ENCODE peak calls at places on chromosome 16, in five cellular contexts. C, H, P, M and N are unnamed samples.

GRCh38 chr16:16867994-16868393 is 489.1 kb downstream of the NPIPA7 start:
- DNase-seq in C (no peak), H (no peak), P (no peak), M (no peak), N (no peak)

GRCh38 chr16:29899516-29900101 is at the start of gene SEZ6L2:
- DNase-seq in C (no peak), H (peak; percentile 89), P (no peak), M (peak; percentile 83), N (peak; percentile 92)

GRCh38 chr16:30367349-30368009 is 2.8 kb downstream of the TBC1D10B start:
- DNase-seq in C (no peak), H (no peak), P (no peak), M (no peak), N (no peak)

GRCh38 chr16:30430428-30430970 is 669 bp upstream of the DCTPP1 start:
- DNase-seq in C (peak; percentile 33), H (no peak), P (no peak), M (no peak), N (no peak)

GRCh38 chr16:87140211-87141200 is 176.7 kb downstream of the C16orf95 start:
- DNase-seq in C (no peak), H (no peak), P (no peak), M (no peak), N (no peak)

GRCh38 chr16:23435500-23435899 is 17.5 kb downstream of the COG7 start:
- DNase-seq in C (peak; percentile 29), H (peak; percentile 68), P (no peak), M (peak; percentile 65), N (peak; percentile 46)

GRCh38 chr16:69839798-69840409 is 77.8 kb downstream of the WWP2 start:
- DNase-seq in C (no peak), H (peak; percentile 76), P (no peak), M (peak; percentile 87), N (no peak)

GRCh38 chr16:49560018-49560830 is 186.6 kb downstream of the C16orf78 start:
- DNase-seq in C (peak; percentile 41), H (no peak), P (no peak), M (no peak), N (no peak)

GRCh38 chr16:23408242-23409201 is 44.5 kb downstream of the COG7 start:
- DNase-seq in C (no peak), H (no peak), P (no peak), M (peak; percentile 58), N (peak; percentile 67)

GRCh38 chr16:77373726-77374125 is 61.1 kb downstream of the ADAMTS18 start:
- DNase-seq in C (no peak), H (no peak), P (no peak), M (no peak), N (no peak)

GRCh38 chr16:88338111-88338510 is 44.6 kb upstream of the ZNF469 start:
- DNase-seq in C (no peak), H (no peak), P (no peak), M (no peak), N (no peak)

GRCh38 chr16:49524578-49525315 is 151.1 kb downstream of the C16orf78 start:
- DNase-seq in C (no peak), H (no peak), P (no peak), M (no peak), N (no peak)

GRCh38 chr16:84052071-84052622 is 9.6 kb upstream of the SLC38A8 start:
- DNase-seq in C (peak; percentile 4), H (no peak), P (peak; percentile 67), M (peak; percentile 44), N (no peak)

GRCh38 chr16:73878616-73879015 is 418.0 kb upstream of the PSMD7 start:
- DNase-seq in C (no peak), H (no peak), P (no peak), M (no peak), N (peak; percentile 12)

GRCh38 chr16:88886915-88887521 is 20.6 kb upstream of the PABPN1L start:
- DNase-seq in C (peak; percentile 80), H (peak; percentile 47), P (no peak), M (peak; percentile 61), N (no peak)

GRCh38 chr16:52837251-52837650 is 215.4 kb downstream of the CHD9NB start:
- DNase-seq in C (no peak), H (no peak), P (no peak), M (no peak), N (no peak)

GRCh38 chr16:56547120-56547948 is 17.5 kb upstream of the MT4 start:
- DNase-seq in C (no peak), H (no peak), P (no peak), M (no peak), N (no peak)

GRCh38 chr16:73071131-73071940 is 23.4 kb upstream of the ZFHX3 start:
- DNase-seq in C (no peak), H (peak; percentile 59), P (peak; percentile 88), M (peak; percentile 62), N (no peak)

GRCh38 chr16:11432856-11433395 is 87.7 kb downstream of the RMI2 start:
- DNase-seq in C (no peak), H (no peak), P (no peak), M (no peak), N (no peak)

GRCh38 chr16:53446090-53446489 is 11.8 kb downstream of the RBL2 start:
- DNase-seq in C (no peak), H (no peak), P (no peak), M (no peak), N (no peak)

GRCh38 chr16:86104537-86105048 is 205.6 kb downstream of the IRF8 start:
- DNase-seq in C (no peak), H (no peak), P (no peak), M (no peak), N (no peak)

GRCh38 chr16:30368122-30368791 is 2.0 kb downstream of the TBC1D10B start:
- DNase-seq in C (no peak), H (no peak), P (no peak), M (no peak), N (peak; percentile 76)

GRCh38 chr16:11139624-11140375 is 116.2 kb downstream of the SOCS1 start:
- DNase-seq in C (no peak), H (no peak), P (no peak), M (peak; percentile 36), N (no peak)

GRCh38 chr16:23863511-23864422 is 28.0 kb downstream of the PRKCB start:
- DNase-seq in C (no peak), H (no peak), P (no peak), M (no peak), N (no peak)

GRCh38 chr16:15729152-15729551 is 79.1 kb downstream of the NDE1 start:
- DNase-seq in C (no peak), H (no peak), P (no peak), M (no peak), N (no peak)

GRCh38 chr16:15996432-15997109 is 47.2 kb downstream of the ABCC1 start:
- DNase-seq in C (peak; percentile 61), H (peak; percentile 34), P (no peak), M (no peak), N (peak; percentile 79)

GRCh38 chr16:80852261-80852872 is 48.0 kb upstream of the CDYL2 start:
- DNase-seq in C (no peak), H (no peak), P (no peak), M (no peak), N (peak; percentile 18)

GRCh38 chr16:72927199-72928088 is 120.5 kb downstream of the ZFHX3 start:
- DNase-seq in C (no peak), H (no peak), P (no peak), M (no peak), N (no peak)

GRCh38 chr16:912684-913613 is 57.8 kb downstream of the LMF1 start:
- DNase-seq in C (no peak), H (peak; percentile 80), P (no peak), M (no peak), N (no peak)

GRCh38 chr16:912322-912683 is 58.5 kb downstream of the LMF1 start:
- DNase-seq in C (no peak), H (no peak), P (no peak), M (no peak), N (no peak)

GRCh38 chr16:914453-914852 is 56.3 kb downstream of the LMF1 start:
- DNase-seq in C (no peak), H (no peak), P (no peak), M (no peak), N (no peak)

GRCh38 chr16:915546-915945 is 55.2 kb downstream of the LMF1 start:
- DNase-seq in C (no peak), H (no peak), P (no peak), M (no peak), N (no peak)

GRCh38 chr16:913817-914440 is 56.9 kb downstream of the LMF1 start:
- DNase-seq in C (no peak), H (no peak), P (no peak), M (no peak), N (no peak)
- TF ChIP-seq POLR2A in C (no peak), H (no peak), P (no peak), M (no peak), N (no peak)

DNA sequence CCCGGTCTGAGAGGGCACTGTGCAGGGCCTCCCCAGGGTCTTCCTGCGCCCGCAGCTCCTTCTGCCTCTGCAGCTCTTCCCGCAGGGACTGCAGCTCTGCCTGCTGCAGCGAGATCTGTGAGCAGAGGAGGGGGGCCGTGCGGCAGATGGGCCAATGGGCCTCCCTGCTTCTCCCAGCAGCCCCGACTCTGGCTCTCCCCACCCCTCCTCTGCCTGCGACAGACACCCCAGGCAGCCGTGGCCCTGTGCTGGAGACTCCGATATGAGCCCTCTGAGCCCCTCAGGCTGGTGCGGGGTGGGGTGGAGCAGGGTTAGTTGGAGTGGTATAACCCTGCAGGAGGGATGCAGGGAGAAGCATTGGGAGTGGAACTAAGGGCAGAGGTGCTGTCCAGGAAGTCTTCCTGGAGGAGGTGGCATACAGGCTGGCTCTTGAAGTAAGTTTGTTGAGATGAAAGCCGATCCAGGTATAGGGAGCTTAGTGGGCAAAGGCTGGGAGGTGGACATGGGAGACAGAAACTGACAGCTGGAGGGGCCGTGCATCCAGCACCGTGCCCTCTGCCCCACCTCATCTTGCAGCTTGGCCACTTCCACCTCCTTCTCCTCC is 5.0 kb downstream of the THOC6 start:
- DNase-seq in C (no peak), H (no peak), P (no peak), M (no peak), N (no peak)
- TF ChIP-seq POLR2A in C (no peak), H (no peak), P (no peak), M (no peak), N (no peak)

GRCh38 chr16:89918453-89919347 is at the start of gene MC1R:
- DNase-seq in C (no peak), H (no peak), P (no peak), M (no peak), N (no peak)
- TF ChIP-seq POLR2A in C (no peak), H (no peak), P (no peak), M (no peak), N (no peak)

GRCh38 chr16:1335211-1335971 is 1.9 kb downstream of the BAIAP3 start:
- DNase-seq in C (no peak), H (no peak), P (no peak), M (no peak), N (no peak)
- TF ChIP-seq POLR2A in C (no peak), H (no peak), P (no peak), M (no peak), N (no peak)